ENCODE peak calls at places on chromosomes 4 and X, in nine cellular contexts. R, I, S, N, Q, A, J, O and U are unnamed samples.

GRCh38 chr4:147578057-147578476 is 39.1 kb upstream of the TMEM184C start:
- DNase-seq in R (no peak), I (peak), S (no peak), N (no peak), Q (no peak), A (no peak), J (peak), O (peak), U (peak)

GRCh38 chr4:78720994-78721677 is 55.0 kb upstream of the BMP2K start:
- DNase-seq in R (no peak), I (no peak), S (no peak), N (no peak), Q (no peak), A (no peak), J (no peak), O (no peak), U (no peak)

GRCh38 chr4:122773021-122773420 is 40.5 kb downstream of the BBS12 start:
- DNase-seq in R (no peak), I (no peak), S (no peak), N (no peak), Q (no peak), A (no peak), J (no peak), O (no peak), U (no peak)

GRCh38 chrX:43718546-43718945 is 62.4 kb downstream of the MAOA start:
- DNase-seq in R (no peak), I (no peak), S (no peak), N (no peak), Q (no peak), A (no peak), J (peak), O (no peak), U (no peak)

GRCh38 chrX:19879742-19880378 is 7.5 kb downstream of the SH3KBP1 start:
- DNase-seq in R (no peak), I (no peak), S (no peak), N (no peak), Q (no peak), A (no peak), J (no peak), O (no peak), U (no peak)

GRCh38 chr4:100889898-100890297 is 372.1 kb upstream of the EMCN start:
- DNase-seq in R (no peak), I (no peak), S (no peak), N (no peak), Q (no peak), A (no peak), J (no peak), O (no peak), U (no peak)

GRCh38 chr4:67393699-67394281 is 151.5 kb downstream of the CENPC start:
- DNase-seq in R (no peak), I (peak), S (no peak), N (peak), Q (no peak), A (peak), J (peak), O (peak), U (peak)

GRCh38 chr4:38860788-38861424 is 4.3 kb upstream of the TLR6 start:
- DNase-seq in R (peak), I (peak), S (no peak), N (peak), Q (peak), A (peak), J (no peak), O (peak), U (peak)

GRCh38 chrX:39946822-39947221 is 150.9 kb downstream of the BCOR start:
- DNase-seq in R (no peak), I (peak), S (no peak), N (no peak), Q (no peak), A (no peak), J (peak), O (peak), U (peak)

GRCh38 chrX:19897087-19897486 is 9.7 kb upstream of the SH3KBP1 start:
- DNase-seq in R (no peak), I (no peak), S (no peak), N (no peak), Q (no peak), A (no peak), J (no peak), O (no peak), U (no peak)

GRCh38 chrX:151902813-151903591 is 9.7 kb upstream of the MAGEA4 start:
- DNase-seq in R (no peak), I (peak), S (no peak), N (no peak), Q (no peak), A (no peak), J (peak), O (peak), U (peak)

GRCh38 chr4:825969-826330 is at the start of gene CPLX1:
- DNase-seq in R (no peak), I (peak), S (no peak), N (peak), Q (peak), A (no peak), J (no peak), O (no peak), U (no peak)

GRCh38 chr4:110612631-110613269 is 10.1 kb downstream of the PITX2 start:
- DNase-seq in R (no peak), I (no peak), S (no peak), N (no peak), Q (no peak), A (no peak), J (no peak), O (no peak), U (peak)

GRCh38 chr4:153081181-153081580 is 123.1 kb upstream of the TRIM2 start:
- DNase-seq in R (no peak), I (no peak), S (no peak), N (no peak), Q (no peak), A (no peak), J (no peak), O (no peak), U (no peak)

GRCh38 chrX:98231003-98231402 is 1347.3 kb downstream of the RPA4 start:
- DNase-seq in R (no peak), I (no peak), S (no peak), N (no peak), Q (no peak), A (no peak), J (no peak), O (no peak), U (no peak)

GRCh38 chr4:76659103-76659490 is 224.1 kb downstream of the SHROOM3 start:
- DNase-seq in R (no peak), I (no peak), S (no peak), N (no peak), Q (no peak), A (no peak), J (peak), O (peak), U (no peak)

GRCh38 chr4:123659759-123660158 is 263.2 kb downstream of the SPRY1 start:
- DNase-seq in R (no peak), I (no peak), S (no peak), N (no peak), Q (no peak), A (no peak), J (no peak), O (peak), U (peak)